ENCODE peak calls at places on chromosomes 5 and 9, in five cellular contexts. L is epithelial cell of esophagus; W is A549; V is activated T-cell treated with anti-CD3 and anti-CD28 coated beads, Interleukin-2, amount 50 U/mL, for 72 hours; O is Calu3. Z is an unnamed sample.

GRCh38 chr5:127299678-127300077 is 9.1 kb downstream of the MEGF10 start:
- DNase-seq in L (no peak), W (no peak), V (no peak), O (no peak), Z (no peak)

GRCh38 chr9:128553695-128554094 is 1.3 kb downstream of the SPTAN1 start:
- DNase-seq in L (peak), W (peak), V (no peak), O (no peak), Z (no peak)

GRCh38 chr9:8816361-8816760 is 1016.8 kb upstream of the DMAC1 start:
- DNase-seq in L (no peak), W (no peak), V (no peak), O (no peak), Z (no peak)

GRCh38 chr9:122031806-122032205 is 61.3 kb downstream of the TTLL11 start:
- DNase-seq in L (no peak), W (no peak), V (no peak), O (no peak), Z (no peak)

GRCh38 chr5:42851441-42851840 is 39.7 kb upstream of the SELENOP start:
- DNase-seq in L (peak), W (no peak), V (no peak), O (no peak), Z (no peak)

GRCh38 chr9:81588148-81588874 is 101.0 kb downstream of the TLE1 start:
- DNase-seq in L (peak), W (peak), V (no peak), O (peak), Z (no peak)

GRCh38 chr5:134458676-134459403 is 47.2 kb upstream of the CDKN2AIPNL start:
- DNase-seq in L (no peak), W (no peak), V (no peak), O (no peak), Z (no peak)

GRCh38 chr9:109536859-109537258 is 38.8 kb upstream of the PTPN3 start:
- DNase-seq in L (no peak), W (no peak), V (no peak), O (no peak), Z (no peak)

GRCh38 chr5:153953411-153953810 is 85.3 kb downstream of the FAM114A2 start:
- DNase-seq in L (no peak), W (no peak), V (no peak), O (no peak), Z (no peak)

GRCh38 chr9:104094534-104095020 is 468 bp downstream of the SMC2 start:
- DNase-seq in L (peak), W (no peak), V (no peak), O (no peak), Z (peak)